ENCODE peak calls at places on chromosomes 7 and 10, in four cellular contexts. One of them, this sample, is unnamed.

GRCh38 chr10:20004087-20004523 is 187.9 kb downstream of the PLXDC2 start:
- DNase-seq in activated naive CD8-positive, alpha-beta T cell treated with anti-CD3 and anti-CD28 coated beads for 36 hours: no peak
- DNase-seq in T-cell: no peak
- DNase-seq in progenitor cell of endocrine pancreas: no peak
- DNase-seq in this sample: no peak

GRCh38 chr7:155560196-155560595 is 13.8 kb upstream of the CNPY1 start:
- DNase-seq in T-cell: no peak
- DNase-seq in progenitor cell of endocrine pancreas: no peak
- DNase-seq in activated naive CD8-positive, alpha-beta T cell treated with anti-CD3 and anti-CD28 coated beads for 36 hours: no peak
- DNase-seq in this sample: no peak

GRCh38 chr7:94698275-94698674 is 42.3 kb upstream of the SGCE start:
- DNase-seq in activated naive CD8-positive, alpha-beta T cell treated with anti-CD3 and anti-CD28 coated beads for 36 hours: no peak
- DNase-seq in T-cell: no peak
- DNase-seq in progenitor cell of endocrine pancreas: no peak
- DNase-seq in this sample: no peak

GRCh38 chr7:27586825-27587224 is 75.9 kb downstream of the HIBADH start:
- DNase-seq in activated naive CD8-positive, alpha-beta T cell treated with anti-CD3 and anti-CD28 coated beads for 36 hours: no peak
- DNase-seq in progenitor cell of endocrine pancreas: no peak
- DNase-seq in T-cell: no peak
- DNase-seq in this sample: no peak

GRCh38 chr10:117367718-117368117 is 7.5 kb downstream of the PDZD8 start:
- DNase-seq in progenitor cell of endocrine pancreas: no peak
- DNase-seq in activated naive CD8-positive, alpha-beta T cell treated with anti-CD3 and anti-CD28 coated beads for 36 hours: no peak
- DNase-seq in T-cell: no peak
- DNase-seq in this sample: no peak

GRCh38 chr7:84447636-84448293 is 253.2 kb upstream of the SEMA3A start:
- DNase-seq in T-cell: no peak
- DNase-seq in progenitor cell of endocrine pancreas: no peak
- DNase-seq in activated naive CD8-positive, alpha-beta T cell treated with anti-CD3 and anti-CD28 coated beads for 36 hours: no peak
- DNase-seq in this sample: no peak

GRCh38 chr7:95772298-95772770 is at the start of gene DYNC1I1:
- DNase-seq in T-cell: no peak
- DNase-seq in activated naive CD8-positive, alpha-beta T cell treated with anti-CD3 and anti-CD28 coated beads for 36 hours: peak; percentile 48
- DNase-seq in progenitor cell of endocrine pancreas: peak; percentile 42
- DNase-seq in this sample: peak; percentile 73

GRCh38 chr10:122213766-122214165 is 57.3 kb upstream of the BTBD16 start:
- DNase-seq in T-cell: no peak
- DNase-seq in progenitor cell of endocrine pancreas: no peak
- DNase-seq in activated naive CD8-positive, alpha-beta T cell treated with anti-CD3 and anti-CD28 coated beads for 36 hours: no peak
- DNase-seq in this sample: no peak

GRCh38 chr10:34313888-34314287 is 501.2 kb downstream of the PARD3 start:
- DNase-seq in T-cell: no peak
- DNase-seq in progenitor cell of endocrine pancreas: no peak
- DNase-seq in activated naive CD8-positive, alpha-beta T cell treated with anti-CD3 and anti-CD28 coated beads for 36 hours: no peak
- DNase-seq in this sample: no peak

GRCh38 chr7:28389504-28390385 is 22.6 kb upstream of the CREB5 start:
- DNase-seq in activated naive CD8-positive, alpha-beta T cell treated with anti-CD3 and anti-CD28 coated beads for 36 hours: no peak
- DNase-seq in T-cell: no peak
- DNase-seq in progenitor cell of endocrine pancreas: no peak
- DNase-seq in this sample: peak; percentile 56